ENCODE peak calls at places on chromosomes 3 and 15, in seven cellular contexts. D, C, G, B, W, S and U are unnamed samples.

GRCh38 chr3:99686955-99687612 is 48.7 kb downstream of the COL8A1 start:
- DNase-seq in W (peak; percentile 20), B (peak; percentile 66), G (peak; percentile 61), S (peak; percentile 84), C (peak; percentile 72), D (peak; percentile 53), U (no peak)

GRCh38 chr15:66131200-66131599 is 122.3 kb downstream of the MEGF11 start:
- DNase-seq in D (no peak), G (no peak), C (no peak), W (no peak), S (no peak), B (peak; percentile 62), U (no peak)

GRCh38 chr3:183762304-183762703 is 63.1 kb downstream of the MAP6D1 start:
- DNase-seq in C (no peak), W (no peak), D (no peak), S (no peak), G (no peak), B (no peak), U (no peak)

GRCh38 chr15:30984542-30984941 is 6.9 kb downstream of the MTMR10 start:
- DNase-seq in S (no peak), D (no peak), G (no peak), C (no peak), W (no peak), B (no peak), U (no peak)

GRCh38 chr15:43105077-43105769 is 615 bp downstream of the UBR1 start:
- DNase-seq in W (peak; percentile 7), S (no peak), C (no peak), D (peak; percentile 33), B (peak; percentile 30), G (no peak), U (no peak)

GRCh38 chr3:177459397-177459796 is 262.1 kb upstream of the TBL1XR1 start:
- DNase-seq in D (no peak), S (no peak), B (no peak), C (no peak), W (no peak), G (no peak), U (no peak)

GRCh38 chr15:93030430-93031102 is 58.4 kb downstream of the RGMA start:
- DNase-seq in D (peak; percentile 73), C (peak; percentile 90), G (peak; percentile 85), B (peak; percentile 77), S (peak; percentile 90), W (peak; percentile 91), U (peak; percentile 91)

GRCh38 chr3:102415553-102415952 is 19.3 kb upstream of the ZPLD1 start:
- DNase-seq in D (no peak), C (no peak), W (no peak), B (no peak), S (no peak), G (no peak), U (no peak)

GRCh38 chr3:127547761-127548605 is 42.5 kb downstream of the TPRA1 start:
- DNase-seq in D (peak; percentile 82), C (peak; percentile 83), B (peak; percentile 86), S (peak; percentile 97), W (peak; percentile 68), G (peak; percentile 84), U (peak; percentile 78)

GRCh38 chr3:140420621-140421357 is 257.1 kb upstream of the TRIM42 start:
- DNase-seq in B (no peak), C (no peak), S (no peak), G (no peak), D (no peak), W (no peak), U (no peak)

GRCh38 chr3:8732413-8732812 is 1.2 kb upstream of the CAV3 start:
- DNase-seq in B (no peak), W (no peak), S (no peak), G (no peak), C (no peak), D (no peak), U (no peak)

GRCh38 chr3:138800248-138800647 is 34.5 kb downstream of the PIK3CB start:
- DNase-seq in D (no peak), G (no peak), S (no peak), W (no peak), B (no peak), C (no peak), U (no peak)
- TF ChIP-seq EP300 in D (no peak), G (no peak), S (no peak), W (no peak), B (no peak), C (no peak), U (no peak)

GRCh38 chr3:186976802-186977201 is 46.5 kb downstream of the ST6GAL1 start:
- DNase-seq in G (no peak), B (no peak), C (no peak), D (no peak), S (no peak), W (no peak), U (no peak)
- H3K27ac ChIP-seq in G (no peak overlapping the region), B (peak overlapping the region; percentile 84), C (peak overlapping the region; percentile 77), D (peak overlapping the region; percentile 34), S (no peak overlapping the region), W (no peak overlapping the region), U (peak overlapping the region; percentile 72)

DNA sequence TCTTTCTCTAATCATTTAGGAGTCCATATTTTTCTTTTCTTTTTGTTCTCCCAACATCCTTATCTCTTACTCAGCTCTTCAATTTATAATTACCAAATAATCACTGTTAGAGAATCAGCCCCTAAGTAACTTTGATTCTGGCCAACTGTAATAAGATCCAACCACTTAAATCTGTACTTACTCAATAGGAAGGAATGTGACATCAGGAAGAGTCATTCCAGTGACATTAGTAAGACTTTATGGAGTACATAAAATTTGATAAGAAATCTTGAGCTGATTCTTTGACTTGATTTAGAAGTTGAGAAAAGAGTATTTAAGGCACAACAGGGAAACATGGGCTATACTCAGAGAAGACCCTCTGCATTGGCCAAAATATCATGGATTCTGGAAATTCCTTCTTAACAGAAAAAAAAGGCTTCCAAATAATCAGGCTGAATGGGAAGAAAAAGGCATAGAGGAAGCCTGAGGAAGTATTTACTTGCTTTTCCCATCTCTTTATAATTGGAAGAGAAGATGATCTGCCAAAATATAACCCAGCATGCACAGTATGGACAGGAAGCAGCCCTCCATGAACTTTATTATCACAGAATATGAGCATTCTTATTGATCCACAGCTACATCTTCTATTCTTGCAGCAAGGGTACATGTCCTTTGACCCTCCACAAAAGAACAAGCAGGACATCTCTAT is 289.7 kb upstream of the TPRG1 start:
- DNase-seq in B (no peak), D (no peak), W (peak; percentile 10), G (no peak), C (no peak), S (no peak), U (no peak)
- TF ChIP-seq EP300 in B (no peak), D (no peak), W (no peak), G (no peak), C (no peak), S (no peak), U (no peak)

GRCh38 chr3:195114786-195115597 is 156.0 kb downstream of the XXYLT1 start:
- DNase-seq in C (no peak), G (no peak), W (no peak), B (no peak), S (no peak), D (no peak), U (no peak)
- H3K27ac ChIP-seq in C (peak overlapping the region; percentile 21), G (no peak overlapping the region), W (no peak overlapping the region), B (no peak overlapping the region), S (no peak overlapping the region), D (no peak overlapping the region), U (no peak overlapping the region)

DNA sequence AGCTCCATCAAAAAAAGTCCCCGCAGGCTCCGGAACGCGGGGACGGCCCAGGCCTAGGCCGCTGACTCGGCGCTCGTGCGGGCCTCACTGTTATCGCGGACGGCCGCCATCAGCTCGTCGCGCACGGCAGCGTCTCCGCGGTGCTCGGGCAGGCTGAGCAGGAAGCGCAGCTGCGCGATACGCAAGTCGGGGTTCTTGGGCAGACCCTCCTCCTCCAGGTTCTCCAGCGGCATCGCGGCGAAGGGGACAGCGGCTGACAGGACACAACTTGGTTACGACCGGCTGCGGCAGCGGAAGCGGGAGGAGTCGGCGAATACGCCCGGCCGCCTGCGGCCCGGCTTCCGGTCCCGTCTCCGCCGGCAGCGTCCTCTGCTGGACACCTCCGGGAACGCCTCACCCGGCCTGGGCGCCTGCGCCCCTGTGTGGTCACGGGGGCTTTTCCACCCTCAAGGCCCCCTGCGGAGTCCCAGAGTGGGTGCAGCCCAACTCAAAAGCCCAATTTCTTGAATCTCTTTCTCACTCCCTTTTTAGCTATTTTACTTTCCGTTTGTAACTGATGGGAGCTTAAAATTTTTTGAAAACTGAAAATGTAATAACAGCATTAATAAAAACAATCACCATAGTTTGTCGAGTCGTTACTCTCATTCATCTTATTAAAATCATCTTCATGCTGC is at the start of gene PSMD6:
- DNase-seq in B (peak; percentile 88), C (peak; percentile 92), S (peak; percentile 99), D (peak; percentile 89), W (peak; percentile 54), G (peak; percentile 95), U (peak; percentile 93)
- TF ChIP-seq EP300 in B (no peak), C (no peak), S (no peak), D (no peak), W (no peak), G (no peak), U (no peak)